ENCODE peak calls at places on chromosomes 3 and 15, in seven cellular contexts. V is B cell; F is ureter; W is NCI-H69; R is RWPE1; N is activated CD4-positive, alpha-beta memory T cell treated with anti-CD3 and anti-CD28 coated beads, Interleukin-2, amount 10 ng/mL, durations not matched to agents 7 days and 5 days; Z is EH. D is an unnamed sample.

GRCh38 chr15:38300395-38300794 is 47.8 kb downstream of the SPRED1 start:
- DNase-seq in V (no peak), F (no peak), W (no peak), R (peak), N (no peak), Z (peak), D (peak)

GRCh38 chr3:170690133-170690981 is 104.5 kb upstream of the SLC7A14 start:
- DNase-seq in V (peak), F (peak), W (peak), R (peak), N (peak), Z (peak), D (peak)

GRCh38 chr3:56829543-56829942 is 27.8 kb upstream of the ARHGEF3 start:
- DNase-seq in V (no peak), F (no peak), W (no peak), R (no peak), N (no peak), Z (peak), D (peak)

GRCh38 chr3:5022187-5022965 is 43.1 kb downstream of the BHLHE40 start:
- DNase-seq in V (no peak), F (no peak), W (no peak), R (peak), N (no peak), Z (peak), D (peak)

GRCh38 chr3:142940000-142940399 is 23.5 kb downstream of the PAQR9 start:
- DNase-seq in V (no peak), F (no peak), W (peak), R (no peak), N (no peak), Z (no peak), D (no peak)

GRCh38 chr3:159775372-159775961 is 213.2 kb upstream of the IL12A start:
- DNase-seq in V (no peak), F (no peak), W (peak), R (no peak), N (no peak), Z (peak), D (peak)

GRCh38 chr3:124799676-124800075 is 69.4 kb downstream of the UMPS start:
- DNase-seq in V (no peak), F (no peak), W (no peak), R (no peak), N (no peak), Z (no peak), D (no peak)

GRCh38 chr3:185342458-185343169 is 20.3 kb upstream of the MAP3K13 start:
- DNase-seq in V (no peak), F (no peak), W (no peak), R (no peak), N (no peak), Z (no peak), D (no peak)

GRCh38 chr15:80489030-80489594 is 84.9 kb downstream of the ARNT2 start:
- DNase-seq in V (no peak), F (no peak), W (no peak), R (peak), N (no peak), Z (peak), D (peak)

GRCh38 chr15:88250826-88251225 is 5.7 kb downstream of the NTRK3 start:
- DNase-seq in V (no peak), F (no peak), W (no peak), R (no peak), N (no peak), Z (no peak), D (no peak)

GRCh38 chr3:146781606-146782005 is 176.5 kb upstream of the PLSCR5 start:
- DNase-seq in V (no peak), F (no peak), W (no peak), R (no peak), N (no peak), Z (peak), D (peak)

GRCh38 chr3:111999924-112000835 is 1.5 kb downstream of the TAGLN3 start:
- DNase-seq in V (no peak), F (no peak), W (peak), R (no peak), N (no peak), Z (peak), D (no peak)

GRCh38 chr3:124878561-124879394 is 8.4 kb downstream of the ITGB5 start:
- DNase-seq in V (no peak), F (no peak), W (no peak), R (peak), N (peak), Z (peak), D (peak)

GRCh38 chr3:182092662-182093262 is 381.0 kb downstream of the SOX2 start:
- DNase-seq in V (no peak), F (no peak), W (peak), R (no peak), N (no peak), Z (no peak), D (no peak)

GRCh38 chr15:50390549-50391264 is 33.5 kb upstream of the USP8 start:
- DNase-seq in V (no peak), F (no peak), W (no peak), R (no peak), N (no peak), Z (peak), D (no peak)

GRCh38 chr15:59918994-59919951 is 84.8 kb upstream of the FOXB1 start:
- DNase-seq in V (no peak), F (no peak), W (no peak), R (peak), N (peak), Z (peak), D (peak)

GRCh38 chr3:12180218-12180617 is 21.5 kb upstream of the TIMP4 start:
- DNase-seq in V (no peak), F (peak), W (peak), R (no peak), N (no peak), Z (peak), D (peak)

GRCh38 chr3:170038434-170039110 is 777 bp downstream of the GPR160 start:
- DNase-seq in V (peak), F (peak), W (peak), R (no peak), N (peak), Z (no peak), D (no peak)

GRCh38 chr3:132001036-132001435 is 33.8 kb downstream of the CPNE4 start:
- DNase-seq in V (no peak), F (no peak), W (no peak), R (no peak), N (no peak), Z (no peak), D (no peak)

GRCh38 chr3:50147447-50147846 is 7.7 kb upstream of the SEMA3F start:
- DNase-seq in V (no peak), F (no peak), W (no peak), R (no peak), N (no peak), Z (peak), D (no peak)

GRCh38 chr3:113898892-113899291 is 48.9 kb upstream of the ZDHHC23 start:
- DNase-seq in V (no peak), F (no peak), W (no peak), R (no peak), N (no peak), Z (peak), D (peak)

GRCh38 chr3:65829228-65829627 is 209.5 kb downstream of the MAGI1 start:
- DNase-seq in V (no peak), F (no peak), W (no peak), R (no peak), N (no peak), Z (no peak), D (no peak)

GRCh38 chr3:136109499-136109898 is 86.6 kb downstream of the MSL2 start:
- DNase-seq in V (no peak), F (no peak), W (no peak), R (no peak), N (no peak), Z (no peak), D (no peak)

GRCh38 chr3:127951276-127951675 is 36.2 kb downstream of the KBTBD12 start:
- DNase-seq in V (no peak), F (no peak), W (no peak), R (no peak), N (no peak), Z (peak), D (peak)

GRCh38 chr3:161142486-161142885 is 37.3 kb upstream of the B3GALNT1 start:
- DNase-seq in V (no peak), F (no peak), W (no peak), R (no peak), N (no peak), Z (peak), D (peak)

GRCh38 chr3:151305081-151305777 is 11.4 kb downstream of the GPR87 start:
- DNase-seq in V (no peak), F (peak), W (peak), R (peak), N (no peak), Z (peak), D (peak)

GRCh38 chr3:6367171-6367570 is 493.7 kb upstream of the GRM7 start:
- DNase-seq in V (no peak), F (no peak), W (no peak), R (no peak), N (no peak), Z (no peak), D (no peak)

GRCh38 chr3:157073810-157074209 is 86.1 kb downstream of the CCNL1 start:
- DNase-seq in V (no peak), F (no peak), W (no peak), R (no peak), N (no peak), Z (peak), D (peak)

GRCh38 chr3:114455432-114455831 is 161.6 kb downstream of the TIGIT start:
- DNase-seq in V (no peak), F (no peak), W (peak), R (no peak), N (no peak), Z (peak), D (no peak)

GRCh38 chr3:128505771-128506170 is 12.8 kb upstream of the GATA2 start:
- DNase-seq in V (no peak), F (no peak), W (no peak), R (peak), N (no peak), Z (peak), D (peak)

GRCh38 chr3:190269096-190269495 is 53.1 kb downstream of the CLDN1 start:
- DNase-seq in V (no peak), F (no peak), W (no peak), R (no peak), N (no peak), Z (no peak), D (no peak)

GRCh38 chr3:113963879-113964278 is 16.1 kb downstream of the ZDHHC23 start:
- DNase-seq in V (no peak), F (no peak), W (no peak), R (no peak), N (no peak), Z (no peak), D (no peak)

D was measured in choroid plexus epithelial cell.